ENCODE peak calls at places on chromosomes 7 and 10, in ten cellular contexts. One of them, this sample, is unnamed.

GRCh38 chr7:2843711-2844152 is 376 bp downstream of the GNA12 start:
- DNase-seq in amygdala: no peak
- DNase-seq in NCI-H1092 treated with DMSO at 0.1 percent for 48 hours: no peak
- DNase-seq in Right ventricle myocardium superior: peak
- DNase-seq in neural crest cell: peak
- DNase-seq in HFFc6: no peak
- DNase-seq in PC-9: no peak
- DNase-seq in caudate nucleus: no peak
- DNase-seq in stimulated activated CD4-positive, alpha-beta T cell treated with anti-CD3 and anti-CD28 coated beads, Interleukin-12 subunit alpha, Interleukin-12 subunit beta, amount 100 ng/mL, for 48 hours: peak
- DNase-seq in progenitor cell of endocrine pancreas: peak
- DNase-seq in this sample: peak

GRCh38 chr10:25336330-25336729 is 161.5 kb downstream of the GPR158 start:
- DNase-seq in HFFc6: no peak
- DNase-seq in neural crest cell: no peak
- DNase-seq in stimulated activated CD4-positive, alpha-beta T cell treated with anti-CD3 and anti-CD28 coated beads, Interleukin-12 subunit alpha, Interleukin-12 subunit beta, amount 100 ng/mL, for 48 hours: no peak
- DNase-seq in progenitor cell of endocrine pancreas: no peak
- DNase-seq in caudate nucleus: no peak
- DNase-seq in NCI-H1092 treated with DMSO at 0.1 percent for 48 hours: no peak
- DNase-seq in PC-9: no peak
- DNase-seq in Right ventricle myocardium superior: no peak
- DNase-seq in amygdala: no peak
- DNase-seq in this sample: no peak

GRCh38 chr7:125878990-125879389 is 949.4 kb upstream of the POT1 start:
- DNase-seq in NCI-H1092 treated with DMSO at 0.1 percent for 48 hours: no peak
- DNase-seq in progenitor cell of endocrine pancreas: no peak
- DNase-seq in PC-9: peak
- DNase-seq in HFFc6: no peak
- DNase-seq in amygdala: no peak
- DNase-seq in caudate nucleus: no peak
- DNase-seq in neural crest cell: no peak
- DNase-seq in stimulated activated CD4-positive, alpha-beta T cell treated with anti-CD3 and anti-CD28 coated beads, Interleukin-12 subunit alpha, Interleukin-12 subunit beta, amount 100 ng/mL, for 48 hours: no peak
- DNase-seq in Right ventricle myocardium superior: no peak
- DNase-seq in this sample: no peak

GRCh38 chr7:1011297-1012003 is 28.5 kb downstream of the CYP2W1 start:
- DNase-seq in NCI-H1092 treated with DMSO at 0.1 percent for 48 hours: no peak
- DNase-seq in amygdala: no peak
- DNase-seq in HFFc6: no peak
- DNase-seq in Right ventricle myocardium superior: no peak
- DNase-seq in caudate nucleus: no peak
- DNase-seq in stimulated activated CD4-positive, alpha-beta T cell treated with anti-CD3 and anti-CD28 coated beads, Interleukin-12 subunit alpha, Interleukin-12 subunit beta, amount 100 ng/mL, for 48 hours: no peak
- DNase-seq in progenitor cell of endocrine pancreas: no peak
- DNase-seq in PC-9: no peak
- DNase-seq in neural crest cell: no peak
- DNase-seq in this sample: no peak

GRCh38 chr7:15571303-15571878 is 9.6 kb upstream of the AGMO start:
- DNase-seq in Right ventricle myocardium superior: no peak
- DNase-seq in neural crest cell: no peak
- DNase-seq in stimulated activated CD4-positive, alpha-beta T cell treated with anti-CD3 and anti-CD28 coated beads, Interleukin-12 subunit alpha, Interleukin-12 subunit beta, amount 100 ng/mL, for 48 hours: no peak
- DNase-seq in NCI-H1092 treated with DMSO at 0.1 percent for 48 hours: no peak
- DNase-seq in amygdala: no peak
- DNase-seq in HFFc6: peak
- DNase-seq in PC-9: no peak
- DNase-seq in progenitor cell of endocrine pancreas: no peak
- DNase-seq in caudate nucleus: no peak
- DNase-seq in this sample: no peak

GRCh38 chr7:149500910-149501309 is 3.3 kb upstream of the ZNF746 start:
- DNase-seq in progenitor cell of endocrine pancreas: no peak
- DNase-seq in HFFc6: no peak
- DNase-seq in Right ventricle myocardium superior: no peak
- DNase-seq in amygdala: no peak
- DNase-seq in PC-9: no peak
- DNase-seq in stimulated activated CD4-positive, alpha-beta T cell treated with anti-CD3 and anti-CD28 coated beads, Interleukin-12 subunit alpha, Interleukin-12 subunit beta, amount 100 ng/mL, for 48 hours: no peak
- DNase-seq in NCI-H1092 treated with DMSO at 0.1 percent for 48 hours: no peak
- DNase-seq in caudate nucleus: no peak
- DNase-seq in neural crest cell: no peak
- DNase-seq in this sample: no peak

GRCh38 chr10:124557167-124557566 is 95.5 kb downstream of the LHPP start:
- DNase-seq in Right ventricle myocardium superior: no peak
- DNase-seq in neural crest cell: no peak
- DNase-seq in HFFc6: no peak
- DNase-seq in NCI-H1092 treated with DMSO at 0.1 percent for 48 hours: no peak
- DNase-seq in stimulated activated CD4-positive, alpha-beta T cell treated with anti-CD3 and anti-CD28 coated beads, Interleukin-12 subunit alpha, Interleukin-12 subunit beta, amount 100 ng/mL, for 48 hours: no peak
- DNase-seq in PC-9: no peak
- DNase-seq in amygdala: no peak
- DNase-seq in progenitor cell of endocrine pancreas: no peak
- DNase-seq in caudate nucleus: no peak
- DNase-seq in this sample: no peak

GRCh38 chr7:50069613-50070012 is 23.4 kb downstream of the ZPBP start:
- DNase-seq in HFFc6: no peak
- DNase-seq in Right ventricle myocardium superior: peak
- DNase-seq in amygdala: no peak
- DNase-seq in neural crest cell: no peak
- DNase-seq in stimulated activated CD4-positive, alpha-beta T cell treated with anti-CD3 and anti-CD28 coated beads, Interleukin-12 subunit alpha, Interleukin-12 subunit beta, amount 100 ng/mL, for 48 hours: no peak
- DNase-seq in PC-9: no peak
- DNase-seq in caudate nucleus: no peak
- DNase-seq in NCI-H1092 treated with DMSO at 0.1 percent for 48 hours: no peak
- DNase-seq in progenitor cell of endocrine pancreas: no peak
- DNase-seq in this sample: no peak

GRCh38 chr10:62811159-62811875 is 4.8 kb downstream of the EGR2 start:
- DNase-seq in amygdala: no peak
- DNase-seq in neural crest cell: no peak
- DNase-seq in caudate nucleus: no peak
- DNase-seq in stimulated activated CD4-positive, alpha-beta T cell treated with anti-CD3 and anti-CD28 coated beads, Interleukin-12 subunit alpha, Interleukin-12 subunit beta, amount 100 ng/mL, for 48 hours: peak
- DNase-seq in PC-9: no peak
- DNase-seq in NCI-H1092 treated with DMSO at 0.1 percent for 48 hours: no peak
- DNase-seq in Right ventricle myocardium superior: no peak
- DNase-seq in HFFc6: no peak
- DNase-seq in progenitor cell of endocrine pancreas: no peak
- DNase-seq in this sample: no peak

GRCh38 chr7:105759670-105760548 is 116.5 kb downstream of the ATXN7L1 start:
- DNase-seq in caudate nucleus: no peak
- DNase-seq in neural crest cell: no peak
- DNase-seq in PC-9: peak
- DNase-seq in NCI-H1092 treated with DMSO at 0.1 percent for 48 hours: peak
- DNase-seq in Right ventricle myocardium superior: peak
- DNase-seq in amygdala: no peak
- DNase-seq in stimulated activated CD4-positive, alpha-beta T cell treated with anti-CD3 and anti-CD28 coated beads, Interleukin-12 subunit alpha, Interleukin-12 subunit beta, amount 100 ng/mL, for 48 hours: no peak
- DNase-seq in HFFc6: peak
- DNase-seq in progenitor cell of endocrine pancreas: no peak
- DNase-seq in this sample: no peak

GRCh38 chr7:21568762-21569161 is 25.9 kb downstream of the DNAH11 start:
- DNase-seq in stimulated activated CD4-positive, alpha-beta T cell treated with anti-CD3 and anti-CD28 coated beads, Interleukin-12 subunit alpha, Interleukin-12 subunit beta, amount 100 ng/mL, for 48 hours: no peak
- DNase-seq in amygdala: no peak
- DNase-seq in NCI-H1092 treated with DMSO at 0.1 percent for 48 hours: peak
- DNase-seq in neural crest cell: no peak
- DNase-seq in PC-9: no peak
- DNase-seq in caudate nucleus: no peak
- DNase-seq in HFFc6: no peak
- DNase-seq in Right ventricle myocardium superior: no peak
- DNase-seq in progenitor cell of endocrine pancreas: no peak
- DNase-seq in this sample: no peak

GRCh38 chr10:31582365-31583052 is 263.5 kb downstream of the ZEB1 start:
- DNase-seq in amygdala: no peak
- DNase-seq in PC-9: peak
- DNase-seq in neural crest cell: no peak
- DNase-seq in HFFc6: no peak
- DNase-seq in caudate nucleus: no peak
- DNase-seq in Right ventricle myocardium superior: peak
- DNase-seq in NCI-H1092 treated with DMSO at 0.1 percent for 48 hours: peak
- DNase-seq in stimulated activated CD4-positive, alpha-beta T cell treated with anti-CD3 and anti-CD28 coated beads, Interleukin-12 subunit alpha, Interleukin-12 subunit beta, amount 100 ng/mL, for 48 hours: no peak
- DNase-seq in progenitor cell of endocrine pancreas: no peak
- DNase-seq in this sample: no peak

GRCh38 chr7:127239814-127240213 is 12.9 kb downstream of the GRM8 start:
- DNase-seq in neural crest cell: no peak
- DNase-seq in amygdala: no peak
- DNase-seq in stimulated activated CD4-positive, alpha-beta T cell treated with anti-CD3 and anti-CD28 coated beads, Interleukin-12 subunit alpha, Interleukin-12 subunit beta, amount 100 ng/mL, for 48 hours: no peak
- DNase-seq in HFFc6: no peak
- DNase-seq in Right ventricle myocardium superior: no peak
- DNase-seq in progenitor cell of endocrine pancreas: no peak
- DNase-seq in PC-9: no peak
- DNase-seq in caudate nucleus: no peak
- DNase-seq in NCI-H1092 treated with DMSO at 0.1 percent for 48 hours: no peak
- DNase-seq in this sample: no peak

GRCh38 chr10:25263931-25264330 is 89.1 kb downstream of the GPR158 start:
- DNase-seq in NCI-H1092 treated with DMSO at 0.1 percent for 48 hours: no peak
- DNase-seq in neural crest cell: no peak
- DNase-seq in amygdala: no peak
- DNase-seq in PC-9: no peak
- DNase-seq in progenitor cell of endocrine pancreas: no peak
- DNase-seq in HFFc6: no peak
- DNase-seq in Right ventricle myocardium superior: no peak
- DNase-seq in caudate nucleus: no peak
- DNase-seq in stimulated activated CD4-positive, alpha-beta T cell treated with anti-CD3 and anti-CD28 coated beads, Interleukin-12 subunit alpha, Interleukin-12 subunit beta, amount 100 ng/mL, for 48 hours: no peak
- DNase-seq in this sample: no peak

GRCh38 chr10:35735412-35735811 is 93.3 kb upstream of the FZD8 start:
- DNase-seq in Right ventricle myocardium superior: no peak
- DNase-seq in progenitor cell of endocrine pancreas: no peak
- DNase-seq in amygdala: no peak
- DNase-seq in neural crest cell: no peak
- DNase-seq in NCI-H1092 treated with DMSO at 0.1 percent for 48 hours: no peak
- DNase-seq in PC-9: no peak
- DNase-seq in caudate nucleus: no peak
- DNase-seq in stimulated activated CD4-positive, alpha-beta T cell treated with anti-CD3 and anti-CD28 coated beads, Interleukin-12 subunit alpha, Interleukin-12 subunit beta, amount 100 ng/mL, for 48 hours: no peak
- DNase-seq in HFFc6: peak
- DNase-seq in this sample: no peak

GRCh38 chr10:133481086-133481643 is 27.4 kb downstream of the SCART1 start:
- DNase-seq in HFFc6: no peak
- DNase-seq in NCI-H1092 treated with DMSO at 0.1 percent for 48 hours: no peak
- DNase-seq in stimulated activated CD4-positive, alpha-beta T cell treated with anti-CD3 and anti-CD28 coated beads, Interleukin-12 subunit alpha, Interleukin-12 subunit beta, amount 100 ng/mL, for 48 hours: no peak
- DNase-seq in PC-9: no peak
- DNase-seq in neural crest cell: no peak
- DNase-seq in amygdala: no peak
- DNase-seq in Right ventricle myocardium superior: no peak
- DNase-seq in progenitor cell of endocrine pancreas: no peak
- DNase-seq in caudate nucleus: no peak
- DNase-seq in this sample: no peak

GRCh38 chr10:1881636-1882035 is 144.3 kb upstream of the ADARB2 start:
- DNase-seq in stimulated activated CD4-positive, alpha-beta T cell treated with anti-CD3 and anti-CD28 coated beads, Interleukin-12 subunit alpha, Interleukin-12 subunit beta, amount 100 ng/mL, for 48 hours: no peak
- DNase-seq in HFFc6: no peak
- DNase-seq in NCI-H1092 treated with DMSO at 0.1 percent for 48 hours: no peak
- DNase-seq in Right ventricle myocardium superior: no peak
- DNase-seq in progenitor cell of endocrine pancreas: no peak
- DNase-seq in neural crest cell: no peak
- DNase-seq in amygdala: no peak
- DNase-seq in PC-9: no peak
- DNase-seq in caudate nucleus: no peak
- DNase-seq in this sample: no peak

GRCh38 chr7:144027070-144027469 is 21.7 kb upstream of the OR2A5 start:
- DNase-seq in amygdala: no peak
- DNase-seq in progenitor cell of endocrine pancreas: no peak
- DNase-seq in NCI-H1092 treated with DMSO at 0.1 percent for 48 hours: peak
- DNase-seq in Right ventricle myocardium superior: no peak
- DNase-seq in caudate nucleus: no peak
- DNase-seq in HFFc6: peak
- DNase-seq in neural crest cell: no peak
- DNase-seq in stimulated activated CD4-positive, alpha-beta T cell treated with anti-CD3 and anti-CD28 coated beads, Interleukin-12 subunit alpha, Interleukin-12 subunit beta, amount 100 ng/mL, for 48 hours: no peak
- DNase-seq in PC-9: no peak
- DNase-seq in this sample: no peak

GRCh38 chr7:4205828-4206227 is 476.3 kb upstream of the FOXK1 start:
- DNase-seq in stimulated activated CD4-positive, alpha-beta T cell treated with anti-CD3 and anti-CD28 coated beads, Interleukin-12 subunit alpha, Interleukin-12 subunit beta, amount 100 ng/mL, for 48 hours: no peak
- DNase-seq in caudate nucleus: no peak
- DNase-seq in PC-9: no peak
- DNase-seq in NCI-H1092 treated with DMSO at 0.1 percent for 48 hours: no peak
- DNase-seq in amygdala: no peak
- DNase-seq in HFFc6: no peak
- DNase-seq in progenitor cell of endocrine pancreas: no peak
- DNase-seq in Right ventricle myocardium superior: no peak
- DNase-seq in neural crest cell: no peak
- DNase-seq in this sample: no peak

GRCh38 chr7:148704966-148705365 is 6.3 kb downstream of the CUL1 start:
- DNase-seq in neural crest cell: no peak
- DNase-seq in caudate nucleus: no peak
- DNase-seq in HFFc6: no peak
- DNase-seq in Right ventricle myocardium superior: no peak
- DNase-seq in progenitor cell of endocrine pancreas: no peak
- DNase-seq in PC-9: no peak
- DNase-seq in stimulated activated CD4-positive, alpha-beta T cell treated with anti-CD3 and anti-CD28 coated beads, Interleukin-12 subunit alpha, Interleukin-12 subunit beta, amount 100 ng/mL, for 48 hours: no peak
- DNase-seq in NCI-H1092 treated with DMSO at 0.1 percent for 48 hours: no peak
- DNase-seq in amygdala: no peak
- DNase-seq in this sample: no peak

GRCh38 chr7:101134399-101134980 is 7.6 kb downstream of the SERPINE1 start:
- DNase-seq in caudate nucleus: no peak
- DNase-seq in Right ventricle myocardium superior: no peak
- DNase-seq in neural crest cell: no peak
- DNase-seq in stimulated activated CD4-positive, alpha-beta T cell treated with anti-CD3 and anti-CD28 coated beads, Interleukin-12 subunit alpha, Interleukin-12 subunit beta, amount 100 ng/mL, for 48 hours: no peak
- DNase-seq in amygdala: no peak
- DNase-seq in NCI-H1092 treated with DMSO at 0.1 percent for 48 hours: no peak
- DNase-seq in progenitor cell of endocrine pancreas: no peak
- DNase-seq in HFFc6: peak
- DNase-seq in PC-9: no peak
- DNase-seq in this sample: no peak

GRCh38 chr7:35630573-35630972 is 64.4 kb downstream of the HERPUD2 start:
- DNase-seq in progenitor cell of endocrine pancreas: no peak
- DNase-seq in amygdala: no peak
- DNase-seq in neural crest cell: no peak
- DNase-seq in NCI-H1092 treated with DMSO at 0.1 percent for 48 hours: no peak
- DNase-seq in Right ventricle myocardium superior: no peak
- DNase-seq in stimulated activated CD4-positive, alpha-beta T cell treated with anti-CD3 and anti-CD28 coated beads, Interleukin-12 subunit alpha, Interleukin-12 subunit beta, amount 100 ng/mL, for 48 hours: no peak
- DNase-seq in caudate nucleus: no peak
- DNase-seq in PC-9: no peak
- DNase-seq in HFFc6: peak
- DNase-seq in this sample: no peak